ENCODE peak calls at places on chromosome 17, in six cellular contexts. N, T, W, F, E and O are unnamed samples.

GRCh38 chr17:77322534-77323412 is 182.0 kb downstream of the SEC14L1 start:
- DNase-seq in N (peak), T (peak), W (peak), F (no peak), E (no peak), O (no peak)

GRCh38 chr17:1473841-1474240 is 17.8 kb upstream of the CRK start:
- DNase-seq in N (no peak), T (no peak), W (no peak), F (no peak), E (peak), O (no peak)

GRCh38 chr17:41475421-41475820 is 5.5 kb downstream of the KRT35 start:
- DNase-seq in N (no peak), T (no peak), W (no peak), F (no peak), E (no peak), O (no peak)

GRCh38 chr17:83089322-83090156 is 10.1 kb downstream of the METRNL start:
- DNase-seq in N (no peak), T (no peak), W (no peak), F (no peak), E (no peak), O (no peak)

GRCh38 chr17:4622375-4622774 is 19.1 kb downstream of the ALOX15 start:
- DNase-seq in N (no peak), T (no peak), W (no peak), F (no peak), E (no peak), O (no peak)

GRCh38 chr17:76491271-76492184 is 9.7 kb downstream of the RHBDF2 start:
- DNase-seq in N (no peak), T (no peak), W (no peak), F (no peak), E (no peak), O (no peak)

GRCh38 chr17:79042421-79043190 is 18.6 kb downstream of the C1QTNF1 start:
- DNase-seq in N (peak), T (peak), W (no peak), F (peak), E (no peak), O (no peak)

GRCh38 chr17:61047517-61047916 is 352.1 kb upstream of the TBX2 start:
- DNase-seq in N (no peak), T (no peak), W (no peak), F (no peak), E (no peak), O (no peak)

GRCh38 chr17:36000730-36001108 is 634 bp downstream of the CCL15 start:
- DNase-seq in N (no peak), T (no peak), W (no peak), F (no peak), E (no peak), O (no peak)

GRCh38 chr17:15740570-15741120 is 8.6 kb downstream of the TBC1D26 start:
- DNase-seq in N (no peak), T (no peak), W (no peak), F (no peak), E (no peak), O (no peak)

GRCh38 chr17:75457047-75457654 is 716 bp downstream of the TMEM94 start:
- DNase-seq in N (peak), T (peak), W (no peak), F (peak), E (peak), O (no peak)

GRCh38 chr17:9928601-9929341 is 23.7 kb upstream of the RCVRN start:
- DNase-seq in N (peak), T (peak), W (peak), F (no peak), E (peak), O (no peak)

GRCh38 chr17:4318186-4318585 is 48.3 kb downstream of the UBE2G1 start:
- DNase-seq in N (no peak), T (no peak), W (no peak), F (no peak), E (no peak), O (no peak)

GRCh38 chr17:83055911-83056582 is 23.4 kb upstream of the METRNL start:
- DNase-seq in N (peak), T (no peak), W (no peak), F (peak), E (no peak), O (no peak)

GRCh38 chr17:4598776-4599504 is 14.6 kb downstream of the SMTNL2 start:
- DNase-seq in N (peak), T (no peak), W (no peak), F (no peak), E (no peak), O (no peak)

GRCh38 chr17:48002208-48002919 is 31.5 kb downstream of the CDK5RAP3 start:
- DNase-seq in N (peak), T (no peak), W (peak), F (no peak), E (no peak), O (no peak)

GRCh38 chr17:9999948-10000695 is 95.1 kb upstream of the RCVRN start:
- DNase-seq in N (no peak), T (no peak), W (no peak), F (no peak), E (no peak), O (no peak)

GRCh38 chr17:12918132-12918531 is 99.7 kb downstream of the ELAC2 start:
- DNase-seq in N (peak), T (no peak), W (no peak), F (no peak), E (peak), O (no peak)

GRCh38 chr17:50467855-50468119 is 893 bp downstream of the CHAD start:
- DNase-seq in N (no peak), T (no peak), W (no peak), F (no peak), E (no peak), O (no peak)

GRCh38 chr17:1999557-2000251 is 25.4 kb downstream of the RTN4RL1 start:
- DNase-seq in N (no peak), T (peak), W (no peak), F (no peak), E (no peak), O (peak)